ENCODE peak calls at places on chromosomes 12 and 14, in four cellular contexts. P, X, S and A are unnamed samples.

GRCh38 chr12:92253301-92253700 is 107.7 kb upstream of the BTG1 start:
- DNase-seq in P (no peak), X (no peak), S (no peak), A (no peak)

GRCh38 chr14:38420045-38420444 is 164.2 kb upstream of the CLEC14A start:
- DNase-seq in P (no peak), X (no peak), S (no peak), A (no peak)

GRCh38 chr14:37869633-37870032 is 274.2 kb downstream of the TTC6 start:
- DNase-seq in P (no peak), X (no peak), S (no peak), A (no peak)

GRCh38 chr12:98464155-98464554 is 51.2 kb upstream of the TMPO start:
- DNase-seq in P (no peak), X (no peak), S (no peak), A (no peak)

GRCh38 chr12:7151532-7151931 is 21.4 kb downstream of the CLSTN3 start:
- DNase-seq in P (no peak), X (no peak), S (no peak), A (no peak)

GRCh38 chr12:116241157-116241772 is 36.2 kb downstream of the MED13L start:
- DNase-seq in P (no peak), X (no peak), S (no peak), A (no peak)

GRCh38 chr14:90050271-90050670 is 11.5 kb upstream of the KCNK13 start:
- DNase-seq in P (no peak), X (no peak), S (no peak), A (no peak)

GRCh38 chr14:78836777-78837176 is 666.6 kb downstream of the NRXN3 start:
- DNase-seq in P (peak; percentile 53), X (peak; percentile 74), S (peak; percentile 17), A (peak; percentile 36)

GRCh38 chr12:32134144-32134888 is 27.7 kb downstream of the BICD1 start:
- DNase-seq in P (no peak), X (no peak), S (peak; percentile 61), A (no peak)

GRCh38 chr12:122840580-122841513 is 5.6 kb downstream of the HIP1R start:
- DNase-seq in P (no peak), X (no peak), S (no peak), A (no peak)

GRCh38 chr12:31031951-31032335 is 41.7 kb upstream of the DDX11 start:
- DNase-seq in P (no peak), X (no peak), S (no peak), A (no peak)

GRCh38 chr12:105257321-105257728 is 21.4 kb upstream of the APPL2 start:
- DNase-seq in P (no peak), X (no peak), S (no peak), A (no peak)

GRCh38 chr14:35506927-35507326 is 27.0 kb upstream of the INSM2 start:
- DNase-seq in P (no peak), X (no peak), S (no peak), A (no peak)

GRCh38 chr12:52179396-52179973 is 12.3 kb downstream of the KRT80 start:
- DNase-seq in P (no peak), X (no peak), S (no peak), A (no peak)

GRCh38 chr12:24226745-24227350 is 277.4 kb upstream of the SOX5 start:
- DNase-seq in P (peak; percentile 2), X (no peak), S (no peak), A (no peak)

GRCh38 chr14:54332490-54332889 is 64.3 kb upstream of the CDKN3 start:
- DNase-seq in P (no peak), X (no peak), S (no peak), A (no peak)

GRCh38 chr14:32430326-32430725 is 101.2 kb downstream of the AKAP6 start:
- DNase-seq in P (peak; percentile 19), X (no peak), S (no peak), A (no peak)

GRCh38 chr14:72745546-72745945 is 148.4 kb downstream of the DPF3 start:
- DNase-seq in P (no peak), X (peak; percentile 7), S (no peak), A (no peak)

GRCh38 chr12:93358821-93359220 is 18.9 kb upstream of the NUDT4 start:
- DNase-seq in P (no peak), X (no peak), S (no peak), A (no peak)

GRCh38 chr14:50871914-50872732 is at the start of gene ABHD12B:
- DNase-seq in P (no peak), X (peak; percentile 60), S (no peak), A (no peak)

GRCh38 chr12:79691299-79692248 is 810 bp upstream of the PAWR start:
- DNase-seq in P (no peak), X (no peak), S (no peak), A (no peak)

DNA sequence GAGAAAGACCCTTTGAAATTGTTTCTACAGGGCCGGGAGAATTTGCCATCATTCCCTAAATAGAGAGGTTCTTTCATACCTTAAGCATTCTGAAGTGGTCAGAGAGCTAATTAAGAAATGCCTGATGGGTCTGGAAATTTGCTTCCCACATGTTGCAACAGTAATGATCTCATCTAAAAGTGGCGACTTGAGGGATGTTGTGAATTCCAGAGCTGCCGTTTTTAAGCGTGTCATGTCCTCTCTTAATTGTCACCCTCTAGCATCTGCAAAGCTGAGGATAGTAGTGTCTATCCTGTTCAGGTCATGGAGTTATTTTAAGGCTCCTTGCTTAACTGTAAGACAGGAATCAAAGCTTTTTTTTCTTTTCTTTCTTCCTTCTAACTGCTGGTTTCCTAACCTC is 60.4 kb downstream of the FOS start:
- DNase-seq in P (no peak), X (no peak), S (no peak), A (no peak)
- TF ChIP-seq EGR1 in P (no peak), X (no peak), S (no peak), A (no peak)

GRCh38 chr14:27008187-27008586 is 410.4 kb upstream of the NOVA1 start:
- DNase-seq in P (no peak), X (no peak), S (no peak), A (no peak)
- TF ChIP-seq EGR1 in P (no peak), X (no peak), S (no peak), A (no peak)

GRCh38 chr12:94599189-94599588 is 51.2 kb downstream of the TMCC3 start:
- DNase-seq in P (no peak), X (no peak), S (no peak), A (no peak)

GRCh38 chr12:94603434-94604068 is 46.8 kb downstream of the TMCC3 start:
- DNase-seq in P (peak; percentile 54), X (peak; percentile 81), S (no peak), A (peak; percentile 22)

GRCh38 chr12:94609917-94610443 is 40.4 kb downstream of the TMCC3 start:
- DNase-seq in P (no peak), X (no peak), S (no peak), A (no peak)

GRCh38 chr12:94601972-94602517 is 48.3 kb downstream of the TMCC3 start:
- DNase-seq in P (no peak), X (no peak), S (no peak), A (no peak)

GRCh38 chr12:94604299-94604698 is 46.1 kb downstream of the TMCC3 start:
- DNase-seq in P (no peak), X (no peak), S (no peak), A (no peak)
- TF ChIP-seq EGR1 in P (no peak), X (no peak), S (no peak), A (no peak)

GRCh38 chr12:102883204-102883799 is 33.7 kb downstream of the PAH start:
- DNase-seq in P (peak; percentile 57), X (peak; percentile 82), S (no peak), A (peak; percentile 10)

GRCh38 chr12:102888511-102888910 is 28.5 kb downstream of the PAH start:
- DNase-seq in P (no peak), X (no peak), S (no peak), A (no peak)

GRCh38 chr12:102880783-102881182 is 36.3 kb downstream of the PAH start:
- DNase-seq in P (no peak), X (no peak), S (no peak), A (no peak)

GRCh38 chr12:102885043-102885932 is 31.8 kb downstream of the PAH start:
- DNase-seq in P (no peak), X (no peak), S (no peak), A (no peak)
- TF ChIP-seq EGR1 in P (no peak), X (no peak), S (no peak), A (no peak)

GRCh38 chr12:56204275-56204674 is 15.0 kb upstream of the SMARCC2 start:
- DNase-seq in P (no peak), X (no peak), S (no peak), A (no peak)

GRCh38 chr12:56208014-56208413 is 13.7 kb downstream of the RNF41 start:
- DNase-seq in P (no peak), X (no peak), S (no peak), A (no peak)

GRCh38 chr12:56205445-56205844 is 16.2 kb upstream of the SMARCC2 start:
- DNase-seq in P (no peak), X (no peak), S (no peak), A (no peak)

GRCh38 chr12:56202838-56203237 is 13.6 kb upstream of the SMARCC2 start:
- DNase-seq in P (no peak), X (no peak), S (no peak), A (no peak)

DNA sequence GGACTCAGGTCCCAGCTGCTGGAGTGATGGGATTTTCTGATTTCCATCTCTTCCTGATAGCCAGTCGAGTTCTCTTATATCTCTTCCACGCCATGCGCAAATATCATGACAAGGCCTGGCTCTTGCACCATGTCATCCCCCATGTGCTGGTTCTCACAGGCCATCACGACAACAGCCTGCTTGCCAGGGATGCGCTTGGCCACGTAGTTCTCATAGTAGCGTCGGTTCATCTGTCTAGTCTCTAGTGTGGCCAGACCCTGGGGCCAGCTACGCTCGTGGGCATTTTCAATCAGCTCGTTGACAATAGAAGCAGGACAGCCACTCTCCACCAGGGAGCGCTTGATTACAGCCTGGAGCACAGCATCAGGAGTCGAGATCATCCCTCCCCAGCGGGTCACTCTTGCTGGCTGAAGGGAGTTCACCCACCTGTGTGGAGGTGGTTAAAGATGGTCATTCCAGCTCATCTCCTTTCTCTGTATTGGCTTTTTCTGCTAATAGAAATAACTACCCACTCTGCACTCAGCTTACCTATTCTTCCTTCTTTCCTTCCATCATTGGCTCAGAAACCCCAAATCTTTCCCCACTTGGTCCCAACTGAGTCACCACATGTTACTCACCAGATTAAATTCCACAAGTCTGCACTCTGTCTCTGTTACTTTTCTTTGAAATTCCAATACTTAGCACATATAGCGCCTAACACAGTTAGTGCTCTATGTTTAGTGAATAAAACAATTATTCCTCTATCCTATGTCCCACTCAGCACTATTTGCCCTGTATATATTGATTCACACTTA is 15.2 kb downstream of the RNF41 start:
- DNase-seq in P (peak; percentile 76), X (peak; percentile 84), S (no peak), A (no peak)
- TF ChIP-seq EGR1 in P (no peak), X (no peak), S (no peak), A (no peak)

DNA sequence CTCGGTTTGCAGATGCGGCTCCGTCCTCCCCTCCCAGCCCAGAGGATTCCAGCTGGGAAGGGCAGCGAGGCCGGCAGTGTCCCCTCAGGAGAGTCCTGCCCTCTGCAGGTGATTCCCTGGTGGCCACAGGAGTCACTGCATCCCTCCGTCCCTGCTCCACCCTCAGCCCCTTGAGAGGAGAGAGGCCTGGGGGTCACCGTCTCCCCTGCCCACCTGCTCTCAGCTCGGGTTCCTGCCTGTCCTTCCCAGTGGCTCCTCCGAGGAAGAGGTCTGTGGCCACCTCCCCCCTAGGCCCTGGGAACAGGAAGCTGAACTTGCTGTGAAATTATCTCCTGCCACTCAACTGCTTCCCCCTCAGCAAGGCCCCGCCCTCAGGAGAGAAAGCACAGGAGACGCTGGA is 12.9 kb upstream of the GALNT9 start:
- DNase-seq in P (no peak), X (peak; percentile 76), S (no peak), A (no peak)
- TF ChIP-seq EGR1 in P (no peak), X (no peak), S (no peak), A (no peak)